ENCODE peak calls at places on chromosome 22, in seven cellular contexts. One of them, this sample, is unnamed.

GRCh38 chr22:30968015-30968923 is at the start of gene MORC2:
- DNase-seq in HepG2: peak; percentile 58
- DNase-seq in uterus: peak; percentile 58
- DNase-seq in fibroblast of lung: no peak
- DNase-seq in sigmoid colon: peak; percentile 84
- DNase-seq in CD8-positive, alpha-beta T cell: no peak
- DNase-seq in testis: peak; percentile 73
- DNase-seq in this sample: peak; percentile 84

GRCh38 chr22:36671398-36671797 is 32.2 kb downstream of the CACNG2 start:
- DNase-seq in HepG2: no peak
- DNase-seq in uterus: no peak
- DNase-seq in fibroblast of lung: no peak
- DNase-seq in sigmoid colon: no peak
- DNase-seq in CD8-positive, alpha-beta T cell: no peak
- DNase-seq in testis: no peak
- DNase-seq in this sample: no peak

GRCh38 chr22:42691440-42691839 is 29.2 kb downstream of the A4GALT start:
- DNase-seq in HepG2: no peak
- DNase-seq in uterus: no peak
- DNase-seq in fibroblast of lung: no peak
- DNase-seq in sigmoid colon: no peak
- DNase-seq in CD8-positive, alpha-beta T cell: no peak
- DNase-seq in testis: no peak
- DNase-seq in this sample: no peak

GRCh38 chr22:47883757-47884156 is 1121.3 kb downstream of the TBC1D22A start:
- DNase-seq in HepG2: no peak
- DNase-seq in uterus: no peak
- DNase-seq in fibroblast of lung: no peak
- DNase-seq in sigmoid colon: no peak
- DNase-seq in CD8-positive, alpha-beta T cell: no peak
- DNase-seq in testis: no peak
- DNase-seq in this sample: no peak

GRCh38 chr22:42365942-42366660 is 66.1 kb downstream of the NFAM1 start:
- DNase-seq in HepG2: no peak
- DNase-seq in uterus: no peak
- DNase-seq in fibroblast of lung: no peak
- DNase-seq in sigmoid colon: no peak
- DNase-seq in CD8-positive, alpha-beta T cell: no peak
- DNase-seq in testis: peak; percentile 24
- DNase-seq in this sample: no peak

GRCh38 chr22:16783930-16784354 is 41.3 kb downstream of the XKR3 start:
- DNase-seq in HepG2: peak; percentile 5
- DNase-seq in uterus: no peak
- DNase-seq in fibroblast of lung: no peak
- DNase-seq in sigmoid colon: no peak
- DNase-seq in CD8-positive, alpha-beta T cell: no peak
- DNase-seq in testis: no peak
- DNase-seq in this sample: no peak

GRCh38 chr22:35018995-35019394 is 47.0 kb upstream of the ISX start:
- DNase-seq in HepG2: no peak
- DNase-seq in uterus: no peak
- DNase-seq in fibroblast of lung: no peak
- DNase-seq in sigmoid colon: no peak
- DNase-seq in CD8-positive, alpha-beta T cell: no peak
- DNase-seq in testis: no peak
- DNase-seq in this sample: no peak

GRCh38 chr22:17283423-17283822 is 64.2 kb upstream of the ADA2 start:
- DNase-seq in HepG2: no peak
- DNase-seq in uterus: no peak
- DNase-seq in fibroblast of lung: no peak
- DNase-seq in sigmoid colon: no peak
- DNase-seq in CD8-positive, alpha-beta T cell: no peak
- DNase-seq in testis: no peak
- DNase-seq in this sample: no peak

GRCh38 chr22:24157783-24158170 is 23.5 kb upstream of the SUSD2 start:
- DNase-seq in HepG2: no peak
- DNase-seq in uterus: no peak
- DNase-seq in fibroblast of lung: no peak
- DNase-seq in sigmoid colon: no peak
- DNase-seq in CD8-positive, alpha-beta T cell: no peak
- DNase-seq in testis: peak; percentile 38
- DNase-seq in this sample: no peak
- H3K4me3 ChIP-seq in HepG2: no peak overlapping the region
- H3K4me3 ChIP-seq in uterus: peak overlapping the region; percentile 50
- H3K4me3 ChIP-seq in fibroblast of lung: no peak overlapping the region
- H3K4me3 ChIP-seq in sigmoid colon: peak overlapping the region; percentile 67
- H3K4me3 ChIP-seq in CD8-positive, alpha-beta T cell: peak overlapping the region; percentile 99
- H3K4me3 ChIP-seq in testis: no peak overlapping the region
- H3K4me3 ChIP-seq in this sample: no peak overlapping the region

GRCh38 chr22:44952863-44953790 is 56.7 kb downstream of the PHF21B start:
- DNase-seq in HepG2: no peak
- DNase-seq in uterus: no peak
- DNase-seq in fibroblast of lung: no peak
- DNase-seq in sigmoid colon: no peak
- DNase-seq in CD8-positive, alpha-beta T cell: no peak
- DNase-seq in testis: no peak
- DNase-seq in this sample: no peak

GRCh38 chr22:44956835-44957234 is 53.0 kb downstream of the PHF21B start:
- DNase-seq in HepG2: no peak
- DNase-seq in uterus: no peak
- DNase-seq in fibroblast of lung: no peak
- DNase-seq in sigmoid colon: no peak
- DNase-seq in CD8-positive, alpha-beta T cell: no peak
- DNase-seq in testis: no peak
- DNase-seq in this sample: no peak

GRCh38 chr22:44954113-44954512 is 55.7 kb downstream of the PHF21B start:
- DNase-seq in HepG2: no peak
- DNase-seq in uterus: no peak
- DNase-seq in fibroblast of lung: no peak
- DNase-seq in sigmoid colon: no peak
- DNase-seq in CD8-positive, alpha-beta T cell: no peak
- DNase-seq in testis: no peak
- DNase-seq in this sample: no peak

GRCh38 chr22:44957267-44957905 is 52.4 kb downstream of the PHF21B start:
- DNase-seq in HepG2: peak; percentile 9
- DNase-seq in uterus: no peak
- DNase-seq in fibroblast of lung: no peak
- DNase-seq in sigmoid colon: no peak
- DNase-seq in CD8-positive, alpha-beta T cell: no peak
- DNase-seq in testis: no peak
- DNase-seq in this sample: no peak

DNA sequence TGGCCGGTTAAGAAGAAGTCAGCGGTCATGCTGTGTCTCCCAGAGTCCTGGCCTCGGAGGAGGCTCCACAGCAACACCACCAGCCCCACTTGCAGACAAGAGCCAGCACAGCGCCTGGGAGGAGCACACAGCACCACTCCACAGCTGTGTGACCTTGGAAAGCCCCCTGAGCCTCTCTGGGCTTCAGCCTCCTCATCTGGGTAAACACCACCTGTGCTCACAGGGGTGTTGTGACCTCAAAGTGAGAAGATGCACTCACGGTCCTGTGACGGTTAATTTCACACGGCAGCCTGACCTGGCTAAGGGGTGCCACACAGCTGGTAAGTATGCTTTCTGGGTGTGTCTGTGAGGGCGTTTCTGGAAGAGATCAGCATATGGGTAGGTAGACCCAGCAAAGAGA is 54.7 kb downstream of the PHF21B start:
- DNase-seq in HepG2: no peak
- DNase-seq in uterus: no peak
- DNase-seq in fibroblast of lung: no peak
- DNase-seq in sigmoid colon: no peak
- DNase-seq in CD8-positive, alpha-beta T cell: no peak
- DNase-seq in testis: no peak
- DNase-seq in this sample: no peak
- H3K4me1 ChIP-seq in HepG2: no peaks in the 10 kb centered on the region
- H3K4me1 ChIP-seq in uterus: no peaks in the 10 kb centered on the region
- H3K4me1 ChIP-seq in fibroblast of lung: no peaks in the 10 kb centered on the region
- H3K4me1 ChIP-seq in sigmoid colon: no peaks in the 10 kb centered on the region
- H3K4me1 ChIP-seq in CD8-positive, alpha-beta T cell: no peaks in the 10 kb centered on the region
- H3K4me1 ChIP-seq in testis: no peaks in the 10 kb centered on the region
- H3K4me1 ChIP-seq in this sample: no peaks in the 10 kb centered on the region

GRCh38 chr22:49490692-49491091 is 337.0 kb downstream of the BRD1 start:
- DNase-seq in HepG2: no peak
- DNase-seq in uterus: no peak
- DNase-seq in fibroblast of lung: no peak
- DNase-seq in sigmoid colon: no peak
- DNase-seq in CD8-positive, alpha-beta T cell: no peak
- DNase-seq in testis: no peak
- DNase-seq in this sample: no peak
- H3K27me3 ChIP-seq in HepG2: peaks cover 52% of the 10 kb centered on the region
- H3K27me3 ChIP-seq in uterus: no peaks in the 10 kb centered on the region
- H3K27me3 ChIP-seq in fibroblast of lung: no peaks in the 10 kb centered on the region
- H3K27me3 ChIP-seq in sigmoid colon: peaks cover 6% of the 10 kb centered on the region
- H3K27me3 ChIP-seq in CD8-positive, alpha-beta T cell: no peaks in the 10 kb centered on the region
- H3K27me3 ChIP-seq in testis: no peaks in the 10 kb centered on the region
- H3K27me3 ChIP-seq in this sample: no peaks in the 10 kb centered on the region

DNA sequence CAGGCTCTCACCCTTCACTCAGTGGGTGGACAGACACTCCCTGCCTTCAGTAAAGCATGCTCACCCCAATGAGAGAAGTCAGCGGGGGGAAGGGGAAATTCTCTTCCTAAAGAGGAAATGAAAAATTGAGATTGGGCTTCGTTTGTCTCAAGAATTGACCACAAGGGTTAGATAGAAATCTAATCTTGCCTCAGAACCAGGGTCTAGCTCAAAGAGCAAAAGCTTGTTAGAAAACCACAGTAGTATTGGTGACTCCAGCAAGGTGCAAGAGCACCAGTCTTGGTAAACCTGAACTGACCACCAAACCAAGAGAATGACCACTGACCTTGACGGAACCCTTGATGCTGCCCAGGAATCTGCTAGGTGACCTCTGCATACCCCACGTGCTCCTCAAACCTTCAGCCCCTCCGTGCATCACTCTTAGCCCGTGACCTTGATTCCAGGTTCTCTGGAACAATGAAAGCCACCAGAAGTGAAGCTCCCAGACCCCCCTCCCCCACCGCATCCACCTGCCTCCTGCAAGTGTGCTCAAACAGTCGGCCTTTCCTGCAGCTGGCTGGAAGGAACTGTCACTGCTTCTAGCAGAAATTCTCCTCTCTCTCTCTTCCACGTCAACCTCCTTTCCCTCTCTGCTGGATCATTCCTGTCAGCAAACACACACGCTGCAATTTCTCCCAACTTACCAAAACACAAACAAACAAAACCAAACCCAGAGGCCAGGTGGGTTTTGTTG is 3.1 kb upstream of the TMA7B start:
- DNase-seq in HepG2: no peak
- DNase-seq in uterus: no peak
- DNase-seq in fibroblast of lung: no peak
- DNase-seq in sigmoid colon: no peak
- DNase-seq in CD8-positive, alpha-beta T cell: no peak
- DNase-seq in testis: no peak
- DNase-seq in this sample: no peak
- H3K4me3 ChIP-seq in HepG2: no peak overlapping the region
- H3K4me3 ChIP-seq in uterus: no peak overlapping the region
- H3K4me3 ChIP-seq in fibroblast of lung: no peak overlapping the region
- H3K4me3 ChIP-seq in sigmoid colon: no peak overlapping the region
- H3K4me3 ChIP-seq in CD8-positive, alpha-beta T cell: no peak overlapping the region
- H3K4me3 ChIP-seq in testis: no peak overlapping the region
- H3K4me3 ChIP-seq in this sample: no peak overlapping the region

DNA sequence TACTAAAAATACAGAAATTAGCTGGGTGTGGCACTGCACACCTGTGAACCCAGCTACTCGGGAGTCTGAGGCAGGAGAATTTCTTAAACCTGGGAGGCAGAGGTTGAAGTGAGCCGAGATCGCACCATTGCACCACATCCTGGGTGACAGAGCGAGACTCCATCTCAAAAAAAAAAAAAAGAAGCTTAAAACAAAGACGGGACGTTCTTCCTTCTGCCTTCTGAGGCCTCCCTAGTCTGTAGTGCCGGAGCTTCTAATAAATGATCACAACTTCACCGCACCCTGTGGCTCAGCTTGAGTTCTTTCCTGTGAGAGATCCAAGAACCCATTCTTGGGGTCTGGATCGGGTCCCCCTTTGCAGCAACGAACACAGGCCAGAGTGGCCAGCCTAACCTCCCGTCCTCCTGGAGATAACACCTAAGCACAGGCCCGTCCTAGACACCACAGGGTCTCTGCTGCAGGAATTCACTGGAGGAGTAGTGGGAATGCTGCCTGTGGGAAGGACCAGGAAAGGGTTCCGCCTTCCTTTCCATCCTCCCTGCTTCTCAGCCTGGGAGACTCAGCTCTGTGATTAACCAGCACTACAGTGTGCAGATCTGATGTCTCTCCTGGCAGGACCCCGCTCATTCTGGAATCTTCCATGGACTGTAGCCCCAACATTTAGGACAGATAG is 2.2 kb upstream of the APOBEC3H start:
- DNase-seq in HepG2: no peak
- DNase-seq in uterus: no peak
- DNase-seq in fibroblast of lung: no peak
- DNase-seq in sigmoid colon: no peak
- DNase-seq in CD8-positive, alpha-beta T cell: peak; percentile 68
- DNase-seq in testis: no peak
- DNase-seq in this sample: no peak
- H3K4me1 ChIP-seq in HepG2: peaks cover 20% of the 10 kb centered on the region
- H3K4me1 ChIP-seq in uterus: no peaks in the 10 kb centered on the region
- H3K4me1 ChIP-seq in fibroblast of lung: no peaks in the 10 kb centered on the region
- H3K4me1 ChIP-seq in sigmoid colon: no peaks in the 10 kb centered on the region
- H3K4me1 ChIP-seq in CD8-positive, alpha-beta T cell: peaks cover 87% of the 10 kb centered on the region
- H3K4me1 ChIP-seq in testis: peaks cover 34% of the 10 kb centered on the region
- H3K4me1 ChIP-seq in this sample: peaks cover 2% of the 10 kb centered on the region

DNA sequence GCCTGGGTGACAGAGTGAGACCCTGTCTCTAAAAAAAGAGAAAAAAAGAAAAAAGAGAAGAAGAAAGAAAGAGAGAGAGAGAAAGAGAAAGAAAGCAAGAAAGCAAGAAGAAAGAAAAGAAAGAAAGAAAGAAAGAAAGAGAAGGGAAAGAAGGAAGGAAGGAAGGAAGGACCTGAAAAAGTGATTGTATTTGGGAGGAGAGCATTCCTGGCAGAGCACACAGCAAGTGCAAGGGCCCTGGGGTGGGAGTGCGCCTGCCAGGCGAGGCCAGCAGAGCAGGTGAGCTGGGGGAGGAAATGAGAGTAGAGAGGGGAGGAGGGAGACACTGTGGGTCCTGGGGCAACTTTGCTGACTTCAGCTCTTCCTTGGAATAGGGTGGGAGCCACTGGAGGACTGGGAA is 7.7 kb upstream of the CABP7 start:
- DNase-seq in HepG2: no peak
- DNase-seq in uterus: no peak
- DNase-seq in fibroblast of lung: no peak
- DNase-seq in sigmoid colon: no peak
- DNase-seq in CD8-positive, alpha-beta T cell: no peak
- DNase-seq in testis: no peak
- DNase-seq in this sample: no peak
- H3K27me3 ChIP-seq in HepG2: peaks cover 68% of the 10 kb centered on the region
- H3K27me3 ChIP-seq in uterus: no peaks in the 10 kb centered on the region
- H3K27me3 ChIP-seq in fibroblast of lung: peaks cover 20% of the 10 kb centered on the region
- H3K27me3 ChIP-seq in sigmoid colon: peaks cover 1% of the 10 kb centered on the region
- H3K27me3 ChIP-seq in CD8-positive, alpha-beta T cell: peaks cover 4% of the 10 kb centered on the region
- H3K27me3 ChIP-seq in testis: no peaks in the 10 kb centered on the region
- H3K27me3 ChIP-seq in this sample: no peaks in the 10 kb centered on the region

DNA sequence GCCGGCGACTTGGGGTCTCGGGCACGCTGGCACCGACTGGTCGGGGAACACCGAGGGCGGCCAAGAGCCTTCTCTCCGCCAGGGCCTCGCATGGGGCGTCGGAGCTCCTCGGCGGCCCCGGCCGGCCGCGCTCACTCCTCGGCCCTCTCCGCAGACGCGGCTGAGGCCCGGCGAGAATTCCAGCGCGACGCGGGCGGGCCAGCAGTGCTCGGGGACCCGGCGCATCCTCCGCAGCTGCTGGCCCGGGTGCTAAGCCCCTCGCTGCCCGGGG is 5.6 kb downstream of the TBX1 start:
- DNase-seq in HepG2: no peak
- DNase-seq in uterus: no peak
- DNase-seq in fibroblast of lung: no peak
- DNase-seq in sigmoid colon: no peak
- DNase-seq in CD8-positive, alpha-beta T cell: no peak
- DNase-seq in testis: no peak
- DNase-seq in this sample: peak; percentile 37
- H3K4me3 ChIP-seq in HepG2: no peak overlapping the region
- H3K4me3 ChIP-seq in uterus: no peak overlapping the region
- H3K4me3 ChIP-seq in fibroblast of lung: no peak overlapping the region
- H3K4me3 ChIP-seq in sigmoid colon: peak overlapping the region; percentile 38
- H3K4me3 ChIP-seq in CD8-positive, alpha-beta T cell: no peak overlapping the region
- H3K4me3 ChIP-seq in testis: peak overlapping the region; percentile 36
- H3K4me3 ChIP-seq in this sample: peak overlapping the region; percentile 36